ENCODE peak calls at places on chromosomes 2 and 18, in seven cellular contexts. P is neural progenitor cell, G is left ventricle myocardium inferior, J is ovary, M is IMR-90, H is kidney epithelial cell, S is fibroblast of the aortic adventitia. Q is an unnamed sample.

GRCh38 chr2:30366199-30366691 is 80.8 kb upstream of the LCLAT1 start:
- DNase-seq in P (no peak), G (no peak), J (no peak), M (peak), H (no peak), S (no peak), Q (no peak)

GRCh38 chr2:100982431-100982861 is 19.6 kb upstream of the RPL31 start:
- DNase-seq in P (peak), G (no peak), J (no peak), M (no peak), H (no peak), S (no peak), Q (no peak)

GRCh38 chr2:234694244-234695013 is 197.5 kb upstream of the ARL4C start:
- DNase-seq in P (no peak), G (no peak), J (no peak), M (peak), H (no peak), S (peak), Q (peak)

GRCh38 chr2:96928277-96928781 is 58.1 kb downstream of the FAM178B start:
- DNase-seq in P (no peak), G (no peak), J (no peak), M (no peak), H (no peak), S (no peak), Q (no peak)

GRCh38 chr2:95307036-95307435 is 9.9 kb downstream of the KCNIP3 start:
- DNase-seq in P (no peak), G (no peak), J (no peak), M (no peak), H (no peak), S (no peak), Q (no peak)

GRCh38 chr2:131673400-131674173 is 145.9 kb downstream of the CCDC74A start:
- DNase-seq in P (peak), G (peak), J (peak), M (peak), H (no peak), S (peak), Q (peak)

GRCh38 chr2:96808176-96808837 is 7.8 kb upstream of the CNNM3 start:
- DNase-seq in P (no peak), G (peak), J (no peak), M (no peak), H (no peak), S (no peak), Q (no peak)

GRCh38 chr2:75798624-75799023 is 87.9 kb upstream of the GCFC2 start:
- DNase-seq in P (no peak), G (no peak), J (no peak), M (no peak), H (no peak), S (no peak), Q (no peak)

GRCh38 chr2:98564541-98565164 is 43.7 kb downstream of the COA5 start:
- DNase-seq in P (no peak), G (no peak), J (no peak), M (no peak), H (no peak), S (no peak), Q (no peak)

GRCh38 chr2:106781196-106781595 is 104.8 kb downstream of the ST6GAL2 start:
- DNase-seq in P (no peak), G (no peak), J (no peak), M (no peak), H (no peak), S (no peak), Q (no peak)

GRCh38 chr2:47373747-47374146 is 29.2 kb upstream of the MSH2 start:
- DNase-seq in P (peak), G (no peak), J (no peak), M (no peak), H (no peak), S (no peak), Q (no peak)

GRCh38 chr2:14944562-14945346 is 312.2 kb downstream of the LRATD1 start:
- DNase-seq in P (peak), G (no peak), J (no peak), M (peak), H (no peak), S (peak), Q (peak)

GRCh38 chr2:184053326-184053725 is 545.0 kb upstream of the ZNF804A start:
- DNase-seq in P (no peak), G (no peak), J (no peak), M (no peak), H (peak), S (no peak), Q (no peak)

GRCh38 chr18:57230861-57231260 is 84.0 kb downstream of the BOD1L2 start:
- DNase-seq in P (no peak), G (no peak), J (no peak), M (no peak), H (no peak), S (no peak), Q (no peak)

GRCh38 chr2:109348645-109349554 is 219.9 kb downstream of the SH3RF3 start:
- DNase-seq in P (no peak), G (no peak), J (no peak), M (no peak), H (no peak), S (no peak), Q (no peak)

GRCh38 chr2:98026927-98027522 is 31.3 kb upstream of the TMEM131 start:
- DNase-seq in P (no peak), G (no peak), J (no peak), M (no peak), H (no peak), S (no peak), Q (no peak)

GRCh38 chr2:112137516-112138142 is 556 bp upstream of the FBLN7 start:
- DNase-seq in P (no peak), G (no peak), J (no peak), M (peak), H (no peak), S (peak), Q (peak)

GRCh38 chr2:8500124-8501054 is 181.5 kb upstream of the ID2 start:
- DNase-seq in P (no peak), G (no peak), J (no peak), M (peak), H (no peak), S (peak), Q (peak)

GRCh38 chr18:75656035-75656434 is 228.5 kb upstream of the SMIM21 start:
- DNase-seq in P (peak), G (no peak), J (no peak), M (no peak), H (no peak), S (no peak), Q (no peak)

GRCh38 chr2:64015898-64016297 is 3.3 kb downstream of the VPS54 start:
- DNase-seq in P (no peak), G (no peak), J (no peak), M (no peak), H (no peak), S (no peak), Q (no peak)

GRCh38 chr2:170454471-170455372 is 260.4 kb upstream of the SP5 start:
- DNase-seq in P (no peak), G (no peak), J (no peak), M (no peak), H (no peak), S (no peak), Q (no peak)

GRCh38 chr2:232888839-232889529 is 18.9 kb downstream of the SNORC start:
- DNase-seq in P (no peak), G (no peak), J (no peak), M (no peak), H (no peak), S (no peak), Q (no peak)

GRCh38 chr2:238242731-238243495 is 3.1 kb upstream of the HES6 start:
- DNase-seq in P (no peak), G (peak), J (peak), M (no peak), H (no peak), S (no peak), Q (no peak)

GRCh38 chr2:178863856-178864620 is 56.8 kb upstream of the TTN start:
- DNase-seq in P (peak), G (peak), J (peak), M (no peak), H (no peak), S (peak), Q (peak)

GRCh38 chr2:215105607-215106354 is 32.6 kb downstream of the ABCA12 start:
- DNase-seq in P (no peak), G (no peak), J (no peak), M (peak), H (no peak), S (no peak), Q (peak)

GRCh38 chr2:168033966-168034365 is 213.4 kb downstream of the STK39 start:
- DNase-seq in P (no peak), G (no peak), J (no peak), M (no peak), H (no peak), S (no peak), Q (no peak)

GRCh38 chr2:128734521-128735295 is 416.0 kb upstream of the HS6ST1 start:
- DNase-seq in P (no peak), G (no peak), J (no peak), M (peak), H (no peak), S (no peak), Q (peak)

GRCh38 chr2:135819211-135819610 is 17.8 kb downstream of the LCT start:
- DNase-seq in P (peak), G (no peak), J (no peak), M (peak), H (no peak), S (peak), Q (peak)

GRCh38 chr2:219278655-219279150 is 463 bp upstream of the DNAJB2 start:
- DNase-seq in P (no peak), G (no peak), J (no peak), M (no peak), H (no peak), S (no peak), Q (no peak)

GRCh38 chr2:219280682-219281081 is 1.5 kb downstream of the DNAJB2 start:
- DNase-seq in P (no peak), G (no peak), J (no peak), M (no peak), H (no peak), S (no peak), Q (no peak)

GRCh38 chr2:219277703-219278654 is 1.2 kb upstream of the DNAJB2 start:
- DNase-seq in P (peak), G (peak), J (peak), M (peak), H (no peak), S (peak), Q (peak)

GRCh38 chr2:219279916-219280516 is 850 bp downstream of the DNAJB2 start:
- DNase-seq in P (peak), G (no peak), J (no peak), M (no peak), H (no peak), S (no peak), Q (no peak)

DNA sequence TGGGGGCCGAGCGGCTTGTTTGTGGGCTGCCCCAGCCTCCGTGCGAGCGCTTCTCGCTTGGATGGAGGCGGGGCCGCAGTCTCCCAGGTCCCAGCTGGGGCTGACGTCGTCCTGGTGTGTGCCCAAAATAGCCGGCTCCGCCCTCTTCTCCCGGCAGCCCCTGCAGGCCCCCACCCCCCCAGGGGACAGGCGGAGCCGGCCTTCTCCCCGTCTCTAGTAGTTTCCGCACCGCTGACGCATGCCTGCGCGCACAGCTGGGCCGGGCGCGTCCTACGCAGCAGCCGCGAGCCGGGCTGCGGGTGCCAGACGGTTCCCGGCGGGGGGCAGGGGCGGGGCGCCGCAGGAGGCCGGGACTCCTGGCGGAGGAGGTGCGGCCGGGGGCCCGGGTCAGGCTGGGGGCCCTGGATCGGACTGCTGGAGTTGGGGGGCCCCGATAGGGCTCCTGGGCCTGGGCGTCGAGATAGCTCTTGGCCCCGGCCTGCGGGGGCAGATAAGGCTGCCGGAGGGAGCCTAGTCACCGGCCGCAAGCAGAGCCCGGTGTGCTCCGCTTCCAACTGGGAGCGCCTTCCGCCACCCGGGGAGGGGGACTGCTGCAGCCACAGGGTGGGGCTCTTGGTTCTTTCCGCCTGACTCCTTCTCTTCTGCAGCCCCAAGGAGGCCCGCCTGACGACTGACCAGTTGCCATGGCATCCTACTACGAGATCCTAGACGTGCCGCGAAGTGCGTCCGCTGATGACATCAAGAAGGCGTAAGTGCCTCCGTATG is at the start of gene DNAJB2:
- DNase-seq in P (peak), G (peak), J (peak), M (peak), H (peak), S (peak), Q (peak)
- TF ChIP-seq CTCF in P (no peak), G (no peak), J (peak), M (peak), H (peak), S (peak), Q (peak)

GRCh38 chr18:79400091-79400590 is 4.4 kb downstream of the NFATC1 start:
- DNase-seq in P (peak), G (peak), J (peak), M (no peak), H (no peak), S (peak), Q (no peak)

GRCh38 chr18:79402209-79402576 is 6.5 kb downstream of the NFATC1 start:
- DNase-seq in P (no peak), G (peak), J (no peak), M (no peak), H (no peak), S (no peak), Q (no peak)

GRCh38 chr18:79401494-79402208 is 5.9 kb downstream of the NFATC1 start:
- DNase-seq in P (no peak), G (peak), J (peak), M (no peak), H (no peak), S (no peak), Q (no peak)

GRCh38 chr18:79399275-79400081 is 3.7 kb downstream of the NFATC1 start:
- DNase-seq in P (no peak), G (peak), J (peak), M (no peak), H (no peak), S (no peak), Q (no peak)

GRCh38 chr18:79400591-79401381 is 5.1 kb downstream of the NFATC1 start:
- DNase-seq in P (peak), G (peak), J (peak), M (no peak), H (no peak), S (no peak), Q (no peak)
- H3K4me3 ChIP-seq in P (peak), G (peak), J (peak), M (peak), H (peak), S (peak), Q (peak)

GRCh38 chr18:72086421-72086820 is 457.7 kb downstream of the CBLN2 start:
- DNase-seq in P (peak), G (no peak), J (no peak), M (no peak), H (no peak), S (peak), Q (peak)
- TF ChIP-seq CTCF in P (peak), G (peak), J (no peak), M (no peak), H (peak), S (peak), Q (peak)

GRCh38 chr18:68263481-68263880 is 451.4 kb downstream of the TMX3 start:
- DNase-seq in P (no peak), G (no peak), J (no peak), M (peak), H (no peak), S (peak), Q (peak)
- H3K4me3 ChIP-seq in P (no peak), G (no peak), J (no peak), M (no peak), H (no peak), S (no peak), Q (no peak)

GRCh38 chr2:189178007-189178406 is 1.6 kb downstream of the COL5A2 start:
- DNase-seq in P (no peak), G (no peak), J (no peak), M (peak), H (no peak), S (peak), Q (peak)
- TF ChIP-seq CTCF in P (peak), G (peak), J (no peak), M (peak), H (peak), S (peak), Q (peak)

DNA sequence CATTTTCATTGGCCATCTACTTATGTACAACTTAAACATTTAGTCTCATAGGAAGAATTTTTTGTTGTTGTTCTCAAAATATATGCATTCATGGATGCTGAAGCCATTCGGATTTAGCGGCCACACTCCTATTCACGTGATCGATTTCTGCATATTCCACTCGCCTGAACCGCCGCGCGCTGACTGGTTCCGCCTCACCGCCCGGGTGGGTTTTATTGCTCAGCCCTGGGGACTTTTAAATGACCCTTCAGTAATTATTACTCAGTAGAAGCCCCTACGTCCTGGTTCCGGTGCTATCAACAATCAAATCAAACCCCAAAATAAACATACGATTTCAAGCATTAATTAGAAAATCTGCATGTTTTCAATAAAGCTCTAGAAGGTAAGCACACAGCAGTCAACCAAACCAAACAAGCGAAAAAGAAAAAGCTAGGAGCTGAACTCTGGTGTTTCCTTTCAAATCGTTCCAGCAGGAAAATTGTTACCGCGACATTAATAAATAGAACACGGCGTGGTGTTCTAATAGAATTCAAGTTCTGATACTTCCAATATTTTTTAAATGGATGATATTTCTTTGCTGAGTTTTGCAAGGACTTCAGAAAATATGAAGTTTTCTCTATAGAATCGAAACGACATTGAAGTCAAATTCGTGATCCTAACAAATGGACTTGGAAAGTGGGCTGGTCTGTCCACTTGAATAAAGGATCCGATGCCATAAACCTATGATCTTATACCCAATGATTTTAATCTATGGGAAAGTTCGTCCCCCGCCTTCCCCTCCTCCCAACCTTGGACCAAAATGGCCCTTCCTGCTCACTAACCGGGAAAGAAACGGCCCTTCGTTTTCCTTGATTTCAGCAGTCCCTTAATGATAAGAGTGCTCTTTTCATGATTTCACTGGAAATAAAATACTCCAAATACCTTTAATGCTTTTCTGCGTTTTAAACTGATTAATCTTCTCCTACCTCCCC is 9.2 kb downstream of the PAX3 start:
- DNase-seq in P (no peak), G (no peak), J (no peak), M (no peak), H (no peak), S (no peak), Q (no peak)
- H3K4me3 ChIP-seq in P (peak), G (no peak), J (no peak), M (no peak), H (no peak), S (no peak), Q (no peak)

GRCh38 chr18:31510319-31510718 is 12.3 kb downstream of the DSG2 start:
- DNase-seq in P (no peak), G (no peak), J (no peak), M (no peak), H (peak), S (no peak), Q (no peak)

GRCh38 chr18:31512203-31512764 is 14.3 kb downstream of the DSG2 start:
- DNase-seq in P (no peak), G (no peak), J (no peak), M (peak), H (peak), S (peak), Q (peak)

GRCh38 chr18:31513189-31513907 is 15.4 kb downstream of the DSG2 start:
- DNase-seq in P (no peak), G (no peak), J (no peak), M (peak), H (peak), S (peak), Q (peak)

GRCh38 chr18:31509571-31509970 is 11.6 kb downstream of the DSG2 start:
- DNase-seq in P (no peak), G (no peak), J (no peak), M (no peak), H (no peak), S (no peak), Q (no peak)

GRCh38 chr18:31511098-31511497 is 13.1 kb downstream of the DSG2 start:
- DNase-seq in P (no peak), G (no peak), J (no peak), M (no peak), H (no peak), S (no peak), Q (no peak)
- TF ChIP-seq CTCF in P (peak), G (peak), J (no peak), M (no peak), H (no peak), S (no peak), Q (no peak)

DNA sequence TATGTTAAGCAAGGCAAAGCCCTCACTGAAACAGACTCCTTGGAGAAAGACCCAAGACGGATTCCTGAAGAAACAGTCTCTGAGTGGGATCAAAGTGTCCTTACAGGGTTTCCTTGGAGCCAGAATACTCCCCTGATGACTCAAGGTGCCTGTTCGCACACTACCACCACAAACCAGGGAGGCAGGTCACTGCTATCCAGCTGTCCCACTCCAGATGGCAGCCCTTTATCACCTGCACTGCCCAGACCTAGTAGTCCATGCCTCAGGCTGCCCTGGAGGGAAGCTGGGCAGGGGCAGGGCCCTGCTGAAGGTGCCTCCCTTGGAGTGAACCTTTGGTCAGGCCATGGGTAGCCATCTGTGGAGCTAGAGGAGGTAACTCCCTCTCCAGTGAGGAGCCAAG is 34.2 kb downstream of the TRABD2A start:
- DNase-seq in P (no peak), G (no peak), J (no peak), M (peak), H (no peak), S (peak), Q (no peak)
- H3K4me3 ChIP-seq in P (no peak), G (no peak), J (no peak), M (no peak), H (no peak), S (no peak), Q (no peak)

Q was measured in choroid plexus epithelial cell.